ENCODE peak calls at places on chromosomes 11 and 22, in six cellular contexts. M is B cell; L is H4; I is NCI-H2081; Y is cardiac septum; V is effector memory CD8-positive, alpha-beta T cell. K is an unnamed sample.

GRCh38 chr11:73359930-73360742 is 16.1 kb upstream of the RELT start:
- DNase-seq in I (no peak), L (no peak), Y (no peak), M (no peak), V (no peak), K (no peak)

GRCh38 chr11:76791861-76792260 is 8.7 kb downstream of the TSKU start:
- DNase-seq in Y (no peak), L (peak; percentile 65), I (no peak), V (no peak), M (no peak), K (peak; percentile 71)

GRCh38 chr22:38300197-38300945 is 16.9 kb downstream of the CSNK1E start:
- DNase-seq in V (no peak), L (no peak), I (no peak), M (no peak), Y (no peak), K (no peak)

GRCh38 chr22:25360891-25361645 is 141.6 kb downstream of the CRYBB2 start:
- DNase-seq in V (no peak), M (no peak), Y (peak; percentile 39), I (no peak), L (no peak), K (no peak)

GRCh38 chr11:113730887-113731726 is 25.0 kb upstream of the TMPRSS5 start:
- DNase-seq in L (peak; percentile 50), M (no peak), V (no peak), Y (no peak), I (peak; percentile 47), K (no peak)

GRCh38 chr22:45548991-45549736 is 46.5 kb downstream of the FBLN1 start:
- DNase-seq in I (no peak), Y (no peak), M (no peak), V (no peak), L (peak; percentile 94), K (no peak)

GRCh38 chr11:130886704-130887103 is 29.6 kb downstream of the SNX19 start:
- DNase-seq in V (no peak), M (no peak), I (no peak), L (no peak), Y (no peak), K (no peak)

GRCh38 chr22:23700706-23701105 is 9.9 kb downstream of the RGL4 start:
- DNase-seq in I (no peak), M (no peak), Y (no peak), V (no peak), L (no peak), K (no peak)

GRCh38 chr11:73974611-73975478 is 7.8 kb downstream of the UCP2 start:
- DNase-seq in M (no peak), L (no peak), V (no peak), I (no peak), Y (peak; percentile 29), K (no peak)

GRCh38 chr22:44906248-44906936 is 103.4 kb downstream of the PHF21B start:
- DNase-seq in V (no peak), I (no peak), Y (peak; percentile 56), L (no peak), M (peak; percentile 0), K (peak; percentile 60)

GRCh38 chr11:7498193-7498592 is 12.9 kb downstream of the OLFML1 start:
- DNase-seq in Y (no peak), V (no peak), I (no peak), M (no peak), L (no peak), K (no peak)

GRCh38 chr22:36027960-36028645 is 521 bp downstream of the RBFOX2 start:
- DNase-seq in Y (no peak), I (peak; percentile 4), M (no peak), V (no peak), L (no peak), K (peak; percentile 76)

GRCh38 chr11:102527041-102527440 is 3.5 kb downstream of the MMP7 start:
- DNase-seq in M (no peak), I (no peak), Y (no peak), L (no peak), V (no peak), K (no peak)

GRCh38 chr22:48306785-48307570 is 1520.7 kb downstream of the BRD1 start:
- DNase-seq in M (no peak), I (no peak), L (no peak), Y (peak; percentile 60), V (no peak), K (peak; percentile 60)